ENCODE peak calls at places on chromosomes 12 and 14, in five cellular contexts. M, F, J, G and U are unnamed samples.
A peak's percentile ranks its signal among the peaks of the same experiment; 100 is the strongest.

GRCh38 chr12:12885060-12885792 is 6.1 kb upstream of the GPRC5A start:
- DNase-seq in M (no peak), F (no peak), J (no peak), G (no peak), U (no peak)

GRCh38 chr14:96564389-96564788 is 62.2 kb downstream of the PAPOLA start:
- DNase-seq in M (no peak), F (no peak), J (no peak), G (no peak), U (no peak)

GRCh38 chr14:36069535-36069900 is 107.0 kb downstream of the PTCSC3 start:
- DNase-seq in M (peak; percentile 55), F (peak; percentile 10), J (no peak), G (no peak), U (peak; percentile 76)

GRCh38 chr12:124442772-124443445 is 124.5 kb downstream of the NCOR2 start:
- DNase-seq in M (no peak), F (no peak), J (no peak), G (no peak), U (no peak)

GRCh38 chr12:124626841-124627502 is 59.6 kb upstream of the NCOR2 start:
- DNase-seq in M (no peak), F (no peak), J (no peak), G (no peak), U (no peak)

GRCh38 chr12:1851126-1851791 is 30.9 kb downstream of the LRTM2 start:
- DNase-seq in M (no peak), F (peak; percentile 75), J (no peak), G (peak; percentile 81), U (no peak)

GRCh38 chr12:14612895-14613294 is 45.2 kb upstream of the PLBD1 start:
- DNase-seq in M (no peak), F (no peak), J (no peak), G (no peak), U (no peak)

GRCh38 chr12:63068857-63069442 is 82.1 kb downstream of the AVPR1A start:
- DNase-seq in M (peak; percentile 58), F (peak; percentile 37), J (no peak), G (peak; percentile 56), U (peak; percentile 30)

GRCh38 chr14:90409209-90409730 is 12.4 kb downstream of the CALM1 start:
- DNase-seq in M (peak; percentile 43), F (peak; percentile 79), J (no peak), G (peak; percentile 74), U (peak; percentile 67)

GRCh38 chr12:49783917-49784676 is 42.7 kb downstream of the TMBIM6 start:
- DNase-seq in M (no peak), F (no peak), J (no peak), G (no peak), U (no peak)

GRCh38 chr14:94161979-94162378 is 12.1 kb upstream of the PPP4R4 start:
- DNase-seq in M (no peak), F (no peak), J (no peak), G (no peak), U (no peak)

GRCh38 chr14:101872333-101872732 is 92.0 kb upstream of the DYNC1H1 start:
- DNase-seq in M (no peak), F (no peak), J (no peak), G (no peak), U (no peak)

GRCh38 chr12:92164712-92165111 is 19.1 kb upstream of the BTG1 start:
- DNase-seq in M (no peak), F (no peak), J (no peak), G (no peak), U (no peak)

GRCh38 chr14:104392396-104393198 is 187.0 kb upstream of the C14orf180 start:
- DNase-seq in M (no peak), F (no peak), J (peak; percentile 63), G (no peak), U (no peak)

GRCh38 chr14:102949062-102949800 is 26.8 kb downstream of the AMN start:
- DNase-seq in M (no peak), F (no peak), J (no peak), G (peak; percentile 5), U (no peak)

GRCh38 chr12:132686831-132687210 is 321 bp downstream of the POLE start:
- DNase-seq in M (no peak), F (no peak), J (no peak), G (no peak), U (no peak)